ENCODE peak calls at places on chromosomes 3 and 15, in nine cellular contexts. One of them, this sample, is unnamed.

GRCh38 chr3:179446501-179446900 is 4.8 kb downstream of the GNB4 start:
- DNase-seq in stimulated activated CD4-positive, alpha-beta T cell treated with anti-CD3 and anti-CD28 coated beads, Interleukin-2, amount 100 ng/mL, for 48 hours: no peak
- DNase-seq in stimulated activated naive CD8-positive, alpha-beta T cell treated with anti-CD3 and anti-CD28 coated beads, Interleukin-15, Interleukin-2, amounts not matched to agents 100 U/mL and 50 U/mL, for 24 hours: no peak
- DNase-seq in cerebellar nuclear complex: no peak
- DNase-seq in fibroblast of the conjunctiva: no peak
- DNase-seq in nephron progenitor cell: no peak
- DNase-seq in KG1: no peak
- DNase-seq in AML-193: peak; percentile 76
- DNase-seq in iPS DF 6.9: no peak
- DNase-seq in this sample: no peak

GRCh38 chr15:85044251-85044853 is 62.7 kb downstream of the PDE8A start:
- DNase-seq in stimulated activated CD4-positive, alpha-beta T cell treated with anti-CD3 and anti-CD28 coated beads, Interleukin-2, amount 100 ng/mL, for 48 hours: peak; percentile 33
- DNase-seq in stimulated activated naive CD8-positive, alpha-beta T cell treated with anti-CD3 and anti-CD28 coated beads, Interleukin-15, Interleukin-2, amounts not matched to agents 100 U/mL and 50 U/mL, for 24 hours: peak; percentile 52
- DNase-seq in cerebellar nuclear complex: no peak
- DNase-seq in fibroblast of the conjunctiva: peak; percentile 58
- DNase-seq in nephron progenitor cell: peak; percentile 15
- DNase-seq in KG1: no peak
- DNase-seq in AML-193: peak; percentile 51
- DNase-seq in iPS DF 6.9: peak; percentile 35
- DNase-seq in this sample: no peak

GRCh38 chr15:45386420-45386819 is 8.1 kb upstream of the GATM start:
- DNase-seq in stimulated activated CD4-positive, alpha-beta T cell treated with anti-CD3 and anti-CD28 coated beads, Interleukin-2, amount 100 ng/mL, for 48 hours: no peak
- DNase-seq in stimulated activated naive CD8-positive, alpha-beta T cell treated with anti-CD3 and anti-CD28 coated beads, Interleukin-15, Interleukin-2, amounts not matched to agents 100 U/mL and 50 U/mL, for 24 hours: no peak
- DNase-seq in cerebellar nuclear complex: peak; percentile 83
- DNase-seq in fibroblast of the conjunctiva: no peak
- DNase-seq in nephron progenitor cell: no peak
- DNase-seq in KG1: no peak
- DNase-seq in AML-193: no peak
- DNase-seq in iPS DF 6.9: no peak
- DNase-seq in this sample: no peak

GRCh38 chr3:43859766-43860165 is 169.0 kb downstream of the ABHD5 start:
- DNase-seq in stimulated activated CD4-positive, alpha-beta T cell treated with anti-CD3 and anti-CD28 coated beads, Interleukin-2, amount 100 ng/mL, for 48 hours: no peak
- DNase-seq in stimulated activated naive CD8-positive, alpha-beta T cell treated with anti-CD3 and anti-CD28 coated beads, Interleukin-15, Interleukin-2, amounts not matched to agents 100 U/mL and 50 U/mL, for 24 hours: no peak
- DNase-seq in cerebellar nuclear complex: no peak
- DNase-seq in fibroblast of the conjunctiva: no peak
- DNase-seq in nephron progenitor cell: no peak
- DNase-seq in KG1: no peak
- DNase-seq in AML-193: no peak
- DNase-seq in iPS DF 6.9: no peak
- DNase-seq in this sample: no peak

GRCh38 chr3:186888569-186888968 is 41.8 kb upstream of the ST6GAL1 start:
- DNase-seq in stimulated activated CD4-positive, alpha-beta T cell treated with anti-CD3 and anti-CD28 coated beads, Interleukin-2, amount 100 ng/mL, for 48 hours: no peak
- DNase-seq in stimulated activated naive CD8-positive, alpha-beta T cell treated with anti-CD3 and anti-CD28 coated beads, Interleukin-15, Interleukin-2, amounts not matched to agents 100 U/mL and 50 U/mL, for 24 hours: no peak
- DNase-seq in cerebellar nuclear complex: no peak
- DNase-seq in fibroblast of the conjunctiva: no peak
- DNase-seq in nephron progenitor cell: no peak
- DNase-seq in KG1: no peak
- DNase-seq in AML-193: no peak
- DNase-seq in iPS DF 6.9: no peak
- DNase-seq in this sample: no peak

GRCh38 chr3:185842241-185842640 is 17.4 kb upstream of the IGF2BP2 start:
- DNase-seq in stimulated activated CD4-positive, alpha-beta T cell treated with anti-CD3 and anti-CD28 coated beads, Interleukin-2, amount 100 ng/mL, for 48 hours: no peak
- DNase-seq in stimulated activated naive CD8-positive, alpha-beta T cell treated with anti-CD3 and anti-CD28 coated beads, Interleukin-15, Interleukin-2, amounts not matched to agents 100 U/mL and 50 U/mL, for 24 hours: no peak
- DNase-seq in cerebellar nuclear complex: no peak
- DNase-seq in fibroblast of the conjunctiva: no peak
- DNase-seq in nephron progenitor cell: no peak
- DNase-seq in KG1: no peak
- DNase-seq in AML-193: no peak
- DNase-seq in iPS DF 6.9: no peak
- DNase-seq in this sample: no peak

GRCh38 chr3:11539677-11540076 is 104.0 kb downstream of the VGLL4 start:
- DNase-seq in stimulated activated CD4-positive, alpha-beta T cell treated with anti-CD3 and anti-CD28 coated beads, Interleukin-2, amount 100 ng/mL, for 48 hours: no peak
- DNase-seq in stimulated activated naive CD8-positive, alpha-beta T cell treated with anti-CD3 and anti-CD28 coated beads, Interleukin-15, Interleukin-2, amounts not matched to agents 100 U/mL and 50 U/mL, for 24 hours: no peak
- DNase-seq in cerebellar nuclear complex: no peak
- DNase-seq in fibroblast of the conjunctiva: no peak
- DNase-seq in nephron progenitor cell: no peak
- DNase-seq in KG1: no peak
- DNase-seq in AML-193: no peak
- DNase-seq in iPS DF 6.9: no peak
- DNase-seq in this sample: no peak

GRCh38 chr15:74793135-74794028 is 11.5 kb downstream of the CSK start:
- DNase-seq in stimulated activated CD4-positive, alpha-beta T cell treated with anti-CD3 and anti-CD28 coated beads, Interleukin-2, amount 100 ng/mL, for 48 hours: peak; percentile 51
- DNase-seq in stimulated activated naive CD8-positive, alpha-beta T cell treated with anti-CD3 and anti-CD28 coated beads, Interleukin-15, Interleukin-2, amounts not matched to agents 100 U/mL and 50 U/mL, for 24 hours: peak; percentile 81
- DNase-seq in cerebellar nuclear complex: no peak
- DNase-seq in fibroblast of the conjunctiva: no peak
- DNase-seq in nephron progenitor cell: no peak
- DNase-seq in KG1: no peak
- DNase-seq in AML-193: no peak
- DNase-seq in iPS DF 6.9: no peak
- DNase-seq in this sample: no peak

This sample was measured in NK-92 treated with Interleukin-12 subunit alpha and Interleukin-12 subunit beta, amount 100 ng/mL, for 24 hours.